ENCODE peak calls at places on chromosomes 7 and 10, in six cellular contexts. Y is transverse colon; U is MM.1S; O is CD8-positive, alpha-beta T cell; F is OCI-LY7; R is fibroblast of lung. Z is an unnamed sample. For H3K36me3, the result is how much of the 10 kb centered on the place peaks cover.

GRCh38 chr10:14016011-14016536 is 314.6 kb downstream of the FRMD4A start:
- DNase-seq in O (no peak), Y (peak), R (peak), F (no peak), U (no peak), Z (peak)

GRCh38 chr7:123836656-123837055 is 8.3 kb upstream of the HYAL4 start:
- DNase-seq in R (no peak), O (no peak), Y (no peak), U (no peak), F (no peak), Z (no peak)

GRCh38 chr10:50347394-50347802 is 96.1 kb upstream of the ASAH2 start:
- DNase-seq in F (peak), Y (no peak), U (no peak), R (no peak), O (no peak), Z (no peak)

GRCh38 chr7:107446988-107447387 is 22.9 kb upstream of the GPR22 start:
- DNase-seq in F (no peak), R (peak), O (no peak), U (no peak), Y (no peak), Z (no peak)

GRCh38 chr10:34994565-34995142 is 95.5 kb downstream of the CUL2 start:
- DNase-seq in U (peak), O (no peak), Y (peak), R (peak), F (peak), Z (no peak)

GRCh38 chr7:138616085-138616484 is 85.1 kb downstream of the SVOPL start:
- DNase-seq in U (no peak), O (no peak), F (no peak), R (no peak), Y (no peak), Z (no peak)

GRCh38 chr10:21464134-21464533 is 61.3 kb downstream of the SKIDA1 start:
- DNase-seq in O (no peak), Y (no peak), R (peak), F (no peak), U (no peak), Z (no peak)

GRCh38 chr10:484441-484924 is 205.0 kb downstream of the DIP2C start:
- DNase-seq in F (peak), Y (peak), R (peak), O (peak), U (peak), Z (no peak)

GRCh38 chr10:72885953-72886352 is 7.6 kb upstream of the OIT3 start:
- DNase-seq in R (no peak), Y (no peak), U (no peak), F (no peak), O (no peak), Z (no peak)

GRCh38 chr10:127577376-127577775 is 28.3 kb downstream of the NPS start:
- DNase-seq in R (peak), Y (no peak), U (no peak), F (no peak), O (no peak), Z (no peak)

GRCh38 chr10:13470270-13470669 is 58.5 kb downstream of the BEND7 start:
- DNase-seq in Y (no peak), O (no peak), U (no peak), R (no peak), F (no peak), Z (no peak)

GRCh38 chr7:73740771-73741170 is 2.2 kb upstream of the ABHD11 start:
- DNase-seq in Y (no peak), O (no peak), U (no peak), F (no peak), R (no peak), Z (no peak)

GRCh38 chr10:16967866-16968721 is 150.9 kb upstream of the RSU1 start:
- DNase-seq in Y (peak), F (no peak), O (no peak), U (no peak), R (peak), Z (no peak)

GRCh38 chr7:154183482-154183881 is 131.3 kb downstream of the DPP6 start:
- DNase-seq in Y (no peak), R (no peak), F (no peak), U (no peak), O (no peak), Z (no peak)

GRCh38 chr7:130903358-130903974 is 169.5 kb upstream of the KLF14 start:
- DNase-seq in R (peak), Y (no peak), U (no peak), O (no peak), F (no peak), Z (no peak)

GRCh38 chr7:130904031-130904757 is 170.2 kb upstream of the KLF14 start:
- DNase-seq in O (no peak), U (no peak), Y (no peak), R (peak), F (no peak), Z (peak)

GRCh38 chr7:130901209-130901783 is 167.3 kb upstream of the KLF14 start:
- DNase-seq in U (no peak), R (peak), F (no peak), O (no peak), Y (peak), Z (no peak)

GRCh38 chr7:130904792-130905191 is 170.8 kb upstream of the KLF14 start:
- DNase-seq in R (no peak), Y (no peak), O (no peak), U (no peak), F (no peak), Z (no peak)

DNA sequence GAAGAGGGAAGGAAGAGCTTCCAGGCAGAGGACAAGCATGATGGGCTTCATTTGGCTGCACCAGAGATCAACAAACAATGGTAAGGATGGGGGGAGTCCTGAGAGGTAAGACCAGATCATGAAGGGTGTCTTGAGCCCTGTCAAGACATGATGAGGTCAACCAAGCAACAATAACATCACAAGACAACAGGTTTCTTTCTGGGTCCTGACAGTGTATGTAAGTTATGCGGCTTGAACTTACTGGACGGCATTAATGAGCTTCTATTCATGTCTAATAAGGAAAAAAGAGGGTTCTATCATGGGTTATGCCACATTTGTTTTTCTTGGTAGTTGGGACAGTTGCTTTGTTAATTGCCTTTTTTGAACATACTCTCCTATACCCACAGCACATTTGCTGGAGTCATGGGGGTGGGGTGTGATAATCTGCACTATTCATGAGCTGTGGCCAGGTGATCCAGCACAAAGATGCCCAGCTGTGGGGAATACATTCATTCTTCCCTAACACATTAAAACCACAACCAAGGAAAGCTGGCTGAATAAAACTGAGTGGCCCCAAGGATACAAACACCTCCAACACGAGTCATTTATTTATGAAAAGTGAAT is 168.8 kb upstream of the KLF14 start:
- DNase-seq in Y (no peak), U (no peak), O (no peak), F (no peak), R (peak), Z (no peak)
- H3K36me3 ChIP-seq in Y (under half), U (under half), O (under half), F (under half), R (under half), Z (under half)

GRCh38 chr10:133299738-133300137 is 8.9 kb downstream of the TUBGCP2 start:
- DNase-seq in Y (no peak), O (no peak), F (no peak), U (no peak), R (no peak), Z (no peak)
- H3K36me3 ChIP-seq in Y (under half), O (under half), F (half or more), U (under half), R (under half), Z (half or more)

GRCh38 chr7:43589133-43589478 is 6.2 kb downstream of the STK17A start:
- DNase-seq in Y (no peak), U (no peak), F (no peak), R (no peak), O (no peak), Z (no peak)
- H3K36me3 ChIP-seq in Y (under half), U (under half), F (under half), R (under half), O (under half), Z (under half)

DNA sequence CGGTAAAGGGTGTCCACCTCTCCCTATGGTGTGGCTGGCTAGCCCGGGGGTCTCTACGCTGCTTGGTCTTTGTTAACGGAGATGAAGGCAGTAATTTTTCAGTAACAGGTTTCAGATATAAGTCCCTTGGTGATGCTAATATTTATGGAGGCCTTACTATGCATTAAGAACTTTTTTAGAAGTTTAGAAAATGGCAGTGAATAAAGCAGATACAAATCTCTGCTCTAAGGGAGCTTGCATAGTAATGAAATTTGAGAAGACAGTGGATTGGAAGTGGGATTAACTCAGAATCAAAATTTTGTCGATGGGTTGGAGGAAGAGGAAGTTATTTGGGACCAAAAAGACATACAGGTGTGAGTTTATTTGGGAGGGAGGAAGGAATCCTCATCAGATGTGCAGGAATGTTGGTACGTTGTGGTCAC is 445 bp downstream of the SSBP1 start:
- DNase-seq in O (no peak), F (no peak), Y (no peak), R (no peak), U (no peak), Z (no peak)
- H3K36me3 ChIP-seq in O (under half), F (under half), Y (under half), R (under half), U (under half), Z (under half)

GRCh38 chr10:97381626-97382025 is 19.5 kb downstream of the RRP12 start:
- DNase-seq in U (no peak), Y (no peak), O (no peak), R (no peak), F (no peak), Z (no peak)
- H3K36me3 ChIP-seq in U (under half), Y (under half), O (under half), R (under half), F (half or more), Z (half or more)

DNA sequence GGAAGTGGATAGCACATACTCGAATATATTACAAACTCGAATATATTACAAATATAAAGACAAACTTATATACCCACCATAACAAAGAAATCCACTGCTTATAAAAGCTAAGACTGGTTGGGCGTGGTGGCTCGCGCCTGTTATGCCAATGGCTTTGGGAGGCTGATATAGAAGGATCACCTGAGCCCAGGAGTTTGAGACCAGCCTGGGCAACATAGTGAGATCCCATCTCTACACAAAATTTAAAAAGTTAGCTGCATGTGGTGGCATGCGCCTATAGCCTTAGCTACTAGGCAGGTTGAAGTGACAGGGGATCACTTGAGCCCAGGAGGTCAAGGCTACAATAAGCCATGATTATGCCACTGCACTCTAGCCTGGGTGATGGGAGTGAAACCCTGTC is 20.4 kb downstream of the MCMBP start:
- DNase-seq in U (no peak), F (no peak), Y (no peak), R (no peak), O (no peak), Z (no peak)
- H3K36me3 ChIP-seq in U (under half), F (half or more), Y (under half), R (under half), O (under half), Z (under half)

DNA sequence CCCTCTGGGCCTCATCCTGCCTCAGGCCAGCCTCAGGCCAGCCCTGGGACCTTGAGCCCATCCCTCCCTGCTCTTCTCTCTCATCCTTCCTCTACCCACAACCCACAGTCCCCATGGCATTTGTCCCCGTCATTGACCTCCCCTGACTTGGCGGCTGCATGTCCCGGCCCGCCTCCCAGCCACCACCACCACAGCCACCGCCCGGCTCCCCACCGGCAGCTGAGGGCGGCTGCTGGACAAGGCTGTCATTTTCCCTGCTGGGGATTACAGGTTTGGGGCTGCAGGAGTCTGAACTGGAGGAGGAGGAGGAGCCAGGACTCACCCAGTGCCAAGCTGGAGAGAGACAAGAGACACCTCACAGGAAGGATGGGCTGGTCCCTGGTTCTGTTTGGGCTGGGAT is 112.9 kb downstream of the ZMIZ1 start:
- DNase-seq in R (no peak), U (no peak), F (no peak), O (no peak), Y (no peak), Z (no peak)
- H3K36me3 ChIP-seq in R (under half), U (under half), F (under half), O (under half), Y (under half), Z (under half)

GRCh38 chr7:158761945-158762344 is 57.3 kb upstream of the NCAPG2 start:
- DNase-seq in O (no peak), Y (no peak), F (no peak), R (no peak), U (no peak), Z (no peak)

GRCh38 chr7:158766570-158767281 is 62.1 kb upstream of the NCAPG2 start:
- DNase-seq in R (no peak), F (no peak), U (no peak), O (no peak), Y (no peak), Z (no peak)

GRCh38 chr7:158767707-158768106 is 61.6 kb downstream of the ESYT2 start:
- DNase-seq in R (no peak), F (no peak), U (no peak), O (no peak), Y (no peak), Z (no peak)

GRCh38 chr7:158763454-158764033 is 58.9 kb upstream of the NCAPG2 start:
- DNase-seq in R (no peak), O (no peak), Y (peak), F (no peak), U (no peak), Z (no peak)

DNA sequence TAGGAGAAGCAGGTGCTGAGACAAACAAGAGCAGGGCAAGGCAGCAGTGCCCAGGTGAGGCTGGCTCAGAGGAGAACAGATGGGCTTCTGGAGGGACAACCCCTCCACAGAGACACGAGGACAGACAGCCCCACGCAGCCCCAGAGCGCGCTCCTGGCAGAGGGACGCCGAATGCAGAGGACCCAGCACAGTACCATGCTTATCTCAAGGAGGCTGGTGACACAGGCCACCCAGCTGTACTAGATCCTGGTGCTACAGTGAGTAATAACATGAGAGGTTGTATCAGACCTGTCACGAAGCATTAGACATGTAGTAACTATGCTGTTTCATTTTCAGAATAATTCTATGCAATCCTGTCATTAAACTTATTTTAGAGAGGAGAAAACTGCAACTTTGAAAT is 60.4 kb upstream of the NCAPG2 start:
- DNase-seq in R (no peak), Y (no peak), U (no peak), F (no peak), O (no peak), Z (no peak)
- H3K36me3 ChIP-seq in R (under half), Y (under half), U (under half), F (under half), O (under half), Z (half or more)

GRCh38 chr10:11293332-11293731 is 275.7 kb downstream of the CELF2 start:
- DNase-seq in F (no peak), O (peak), Y (no peak), R (no peak), U (no peak), Z (no peak)

GRCh38 chr10:11298116-11298515 is 280.4 kb downstream of the CELF2 start:
- DNase-seq in U (no peak), Y (no peak), R (no peak), O (peak), F (no peak), Z (no peak)

GRCh38 chr10:11297136-11297535 is 279.5 kb downstream of the CELF2 start:
- DNase-seq in Y (no peak), U (no peak), F (no peak), O (no peak), R (no peak), Z (no peak)

GRCh38 chr10:11294831-11295230 is 277.2 kb downstream of the CELF2 start:
- DNase-seq in O (no peak), U (no peak), Y (no peak), F (no peak), R (no peak), Z (no peak)

GRCh38 chr10:11295492-11295891 is 277.8 kb downstream of the CELF2 start:
- DNase-seq in Y (no peak), R (no peak), F (no peak), O (no peak), U (no peak), Z (no peak)
- H3K36me3 ChIP-seq in Y (under half), R (under half), F (under half), O (half or more), U (under half), Z (under half)

GRCh38 chr7:5750026-5750425 is 31.4 kb downstream of the RNF216 start:
- DNase-seq in Y (no peak), F (no peak), R (peak), U (no peak), O (no peak), Z (no peak)
- H3K36me3 ChIP-seq in Y (under half), F (half or more), R (under half), U (under half), O (under half), Z (under half)